ENCODE peak calls at places on chromosome 1, in nine cellular contexts. K is transverse colon, A is choroid plexus epithelial cell, Y is heart right ventricle, B is breast epithelium, S is Peyer's patch, W is tibial artery, Q is fibroblast of lung, T is fibroblast of the aortic adventitia. E is an unnamed sample.

GRCh38 chr1:52601976-52602327 is 219 bp upstream of the GPX7 start:
- DNase-seq in K (no peak), A (no peak), Y (no peak), B (no peak), S (no peak), W (peak), Q (peak), T (no peak), E (no peak)

GRCh38 chr1:183093821-183094287 is 70.6 kb downstream of the LAMC1 start:
- DNase-seq in K (no peak), A (peak), Y (no peak), B (peak), S (no peak), W (no peak), Q (peak), T (peak), E (peak)

GRCh38 chr1:230682882-230683610 is 30.9 kb downstream of the AGT start:
- DNase-seq in K (no peak), A (peak), Y (no peak), B (no peak), S (no peak), W (no peak), Q (peak), T (peak), E (peak)

GRCh38 chr1:177122461-177122860 is 42.1 kb downstream of the ASTN1 start:
- DNase-seq in K (no peak), A (no peak), Y (no peak), B (no peak), S (no peak), W (no peak), Q (no peak), T (no peak), E (no peak)

GRCh38 chr1:201708085-201708512 is 120.9 kb upstream of the IPO9 start:
- DNase-seq in K (no peak), A (peak), Y (no peak), B (no peak), S (no peak), W (peak), Q (peak), T (peak), E (peak)

GRCh38 chr1:77394166-77394565 is 112.3 kb downstream of the AK5 start:
- DNase-seq in K (no peak), A (peak), Y (no peak), B (no peak), S (no peak), W (no peak), Q (peak), T (peak), E (peak)

GRCh38 chr1:2348346-2349275 is 42.7 kb downstream of the MORN1 start:
- DNase-seq in K (no peak), A (no peak), Y (no peak), B (no peak), S (no peak), W (peak), Q (no peak), T (no peak), E (no peak)

GRCh38 chr1:201708691-201709090 is 120.3 kb upstream of the IPO9 start:
- DNase-seq in K (no peak), A (no peak), Y (no peak), B (no peak), S (no peak), W (peak), Q (no peak), T (no peak), E (no peak)

GRCh38 chr1:164591858-164592257 is 32.9 kb downstream of the PBX1 start:
- DNase-seq in K (no peak), A (peak), Y (no peak), B (no peak), S (no peak), W (no peak), Q (peak), T (peak), E (peak)

GRCh38 chr1:59290173-59290954 is 6.5 kb upstream of the FGGY start:
- DNase-seq in K (peak), A (peak), Y (no peak), B (no peak), S (peak), W (no peak), Q (peak), T (peak), E (no peak)

GRCh38 chr1:50438945-50439344 is 15.7 kb upstream of the DMRTA2 start:
- DNase-seq in K (no peak), A (no peak), Y (no peak), B (no peak), S (no peak), W (no peak), Q (no peak), T (no peak), E (peak)

GRCh38 chr1:210302501-210302900 is 26.2 kb upstream of the HHAT start:
- DNase-seq in K (no peak), A (no peak), Y (no peak), B (no peak), S (no peak), W (no peak), Q (no peak), T (no peak), E (no peak)

GRCh38 chr1:179229214-179230140 is at the start of gene ABL2:
- DNase-seq in K (peak), A (no peak), Y (peak), B (no peak), S (peak), W (peak), Q (peak), T (peak), E (peak)

GRCh38 chr1:210570116-210570515 is 241.4 kb downstream of the HHAT start:
- DNase-seq in K (no peak), A (no peak), Y (no peak), B (no peak), S (no peak), W (no peak), Q (no peak), T (no peak), E (no peak)

GRCh38 chr1:59072017-59072947 is 224.6 kb upstream of the FGGY start:
- DNase-seq in K (peak), A (peak), Y (no peak), B (no peak), S (peak), W (no peak), Q (peak), T (no peak), E (no peak)

DNA sequence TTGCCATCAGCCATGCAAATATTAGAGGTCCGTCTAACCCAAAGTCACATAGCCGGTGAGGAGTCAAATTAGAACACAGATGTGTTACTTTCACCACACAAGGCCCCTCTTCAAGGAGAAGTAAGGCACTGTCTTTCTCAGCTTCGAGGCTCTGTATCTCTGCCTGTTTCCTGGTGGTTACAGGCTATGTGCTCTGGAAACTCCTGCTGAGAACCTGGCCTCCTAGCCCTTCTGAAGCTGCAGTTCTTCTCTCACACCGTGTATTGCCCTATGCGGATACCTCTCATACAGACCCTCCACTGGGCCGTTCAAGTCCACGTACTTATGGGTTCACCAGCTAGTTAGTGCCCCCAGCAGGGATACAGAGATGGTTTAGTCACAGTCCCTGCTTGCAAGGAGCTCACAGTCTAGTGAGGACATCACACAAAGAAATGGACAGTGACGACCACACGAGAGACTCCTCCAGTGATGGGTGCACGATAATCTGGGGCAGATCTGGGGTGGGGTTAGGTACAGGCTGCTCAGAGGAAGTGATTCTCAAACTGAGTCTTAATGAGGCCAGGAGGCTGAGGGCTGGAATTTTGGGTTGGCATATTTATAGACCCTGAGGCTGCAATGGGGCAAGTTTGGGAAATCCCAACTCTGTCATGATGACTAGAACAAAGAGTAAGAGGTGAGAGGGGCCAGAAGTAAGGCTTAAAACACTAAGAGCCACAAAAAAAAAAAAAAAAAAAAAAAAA is 22.8 kb upstream of the ELOA start:
- DNase-seq in K (no peak), A (peak), Y (no peak), B (no peak), S (peak), W (no peak), Q (no peak), T (no peak), E (no peak)
- H3K4me3 ChIP-seq in K (no peak), A (no peak), Y (no peak), B (no peak), S (no peak), W (no peak), Q (no peak), T (no peak), E (no peak)

DNA sequence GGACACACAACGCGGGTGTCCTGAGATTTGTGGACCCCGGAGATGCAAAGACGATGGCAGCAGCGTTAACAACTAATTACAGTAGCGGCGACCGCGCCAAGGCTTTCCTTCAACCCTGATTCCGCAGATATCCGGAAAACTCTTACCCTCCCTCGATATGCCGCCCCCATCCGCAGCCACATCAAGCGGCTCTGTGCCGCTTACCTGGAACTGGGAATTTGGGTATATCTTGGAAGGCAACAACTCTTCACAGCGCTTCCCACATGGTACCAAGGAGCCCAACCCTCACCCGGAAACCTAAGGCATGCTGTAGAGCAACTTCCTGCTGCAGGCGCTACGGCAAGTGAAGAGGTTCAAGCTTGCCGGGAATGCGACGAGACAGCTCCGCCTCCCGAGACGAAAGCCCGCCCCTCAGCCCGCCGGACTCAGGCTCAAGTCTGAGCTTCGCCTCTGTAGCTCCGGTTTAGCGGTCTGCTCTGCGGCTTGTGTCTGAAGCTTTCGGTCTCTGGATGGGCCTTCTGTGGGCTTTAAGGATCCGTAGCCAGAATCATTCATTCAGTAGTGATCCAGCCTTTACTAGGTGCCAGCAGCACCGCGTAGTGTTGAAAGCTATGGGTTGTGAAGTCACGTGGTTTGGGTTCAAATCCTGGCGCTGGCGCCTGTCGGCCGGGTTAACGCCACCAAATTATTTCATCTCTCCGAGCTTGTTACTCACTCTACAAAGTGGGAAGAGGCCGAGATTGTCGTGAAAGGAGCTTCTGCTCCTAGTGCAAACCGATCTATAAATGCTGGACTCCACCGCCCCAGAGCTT is at the start of gene HEATR1:
- DNase-seq in K (peak), A (peak), Y (peak), B (peak), S (peak), W (peak), Q (peak), T (peak), E (peak)
- TF ChIP-seq CTCF in K (no peak), A (no peak), Y (no peak), B (no peak), S (no peak), W (no peak), Q (peak), T (no peak), E (peak)

GRCh38 chr1:156705321-156705917 is at the start of gene CRABP2:
- DNase-seq in K (peak), A (peak), Y (no peak), B (no peak), S (no peak), W (peak), Q (peak), T (peak), E (peak)
- H3K4me3 ChIP-seq in K (peak), A (peak), Y (peak), B (peak), S (peak), W (peak), Q (peak), T (peak), E (peak)

GRCh38 chr1:235468970-235469369 is 35.3 kb downstream of the B3GALNT2 start:
- DNase-seq in K (no peak), A (peak), Y (no peak), B (no peak), S (no peak), W (no peak), Q (peak), T (peak), E (peak)
- TF ChIP-seq CTCF in K (no peak), A (peak), Y (no peak), B (no peak), S (no peak), W (no peak), Q (peak), T (peak), E (peak)

DNA sequence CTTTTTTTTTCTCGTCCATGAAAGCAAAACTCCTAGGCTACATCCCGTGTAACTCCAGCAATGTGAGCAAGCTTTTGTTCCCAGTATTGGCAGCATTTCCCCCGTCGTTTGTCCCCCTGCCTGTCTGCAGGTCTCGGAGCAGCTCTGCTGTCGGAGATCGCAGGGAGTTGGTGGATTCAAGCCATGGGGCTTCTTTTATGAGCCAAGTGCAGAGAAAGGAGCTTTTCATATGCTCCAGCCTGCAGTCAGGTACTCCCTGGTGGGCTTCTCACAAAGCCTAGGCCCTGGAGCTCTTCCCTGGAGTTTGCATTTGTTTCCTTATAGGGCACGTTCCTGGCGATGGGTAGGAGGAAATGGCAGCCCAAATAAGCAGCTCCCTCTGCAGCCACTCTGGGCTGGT is 78.2 kb downstream of the NUF2 start:
- DNase-seq in K (no peak), A (no peak), Y (no peak), B (no peak), S (no peak), W (no peak), Q (no peak), T (no peak), E (no peak)
- H3K4me3 ChIP-seq in K (no peak), A (no peak), Y (no peak), B (no peak), S (no peak), W (no peak), Q (no peak), T (no peak), E (no peak)